ENCODE peak calls at places on chromosomes 4 and X, in four cellular contexts. One of them, this sample, is unnamed.

GRCh38 chrX:42694260-42694815 is 83.6 kb downstream of the PPP1R2C start:
- DNase-seq in IMR-90: no peak
- DNase-seq in CD8-positive, alpha-beta T cell: no peak
- DNase-seq in lower lobe of right lung: no peak
- DNase-seq in this sample: no peak

GRCh38 chr4:17578482-17578891 is 1.5 kb downstream of the LAP3 start:
- DNase-seq in lower lobe of right lung: no peak
- DNase-seq in CD8-positive, alpha-beta T cell: no peak
- DNase-seq in IMR-90: peak; percentile 7
- DNase-seq in this sample: no peak

GRCh38 chr4:57100979-57101629 is 9.1 kb downstream of the IGFBP7 start:
- DNase-seq in lower lobe of right lung: no peak
- DNase-seq in IMR-90: no peak
- DNase-seq in CD8-positive, alpha-beta T cell: no peak
- DNase-seq in this sample: no peak

GRCh38 chr4:141371206-141371605 is 150.5 kb downstream of the ZNF330 start:
- DNase-seq in CD8-positive, alpha-beta T cell: no peak
- DNase-seq in IMR-90: no peak
- DNase-seq in lower lobe of right lung: no peak
- DNase-seq in this sample: no peak

GRCh38 chr4:14853186-14853946 is 148.9 kb upstream of the CPEB2 start:
- DNase-seq in CD8-positive, alpha-beta T cell: no peak
- DNase-seq in IMR-90: peak; percentile 95
- DNase-seq in lower lobe of right lung: no peak
- DNase-seq in this sample: no peak

GRCh38 chr4:56757821-56758400 is 63.6 kb downstream of the SPINK2 start:
- DNase-seq in lower lobe of right lung: peak; percentile 65
- DNase-seq in CD8-positive, alpha-beta T cell: peak; percentile 65
- DNase-seq in IMR-90: peak; percentile 94
- DNase-seq in this sample: peak; percentile 45

GRCh38 chrX:15301924-15302323 is 13.5 kb downstream of the ASB11 start:
- DNase-seq in CD8-positive, alpha-beta T cell: no peak
- DNase-seq in IMR-90: peak; percentile 41
- DNase-seq in lower lobe of right lung: peak; percentile 74
- DNase-seq in this sample: no peak

GRCh38 chr4:123930971-123931370 is 534.4 kb downstream of the SPRY1 start:
- DNase-seq in IMR-90: peak; percentile 12
- DNase-seq in CD8-positive, alpha-beta T cell: no peak
- DNase-seq in lower lobe of right lung: no peak
- DNase-seq in this sample: no peak

GRCh38 chr4:161926033-161926828 is 237.6 kb downstream of the FSTL5 start:
- DNase-seq in lower lobe of right lung: no peak
- DNase-seq in IMR-90: no peak
- DNase-seq in CD8-positive, alpha-beta T cell: no peak
- DNase-seq in this sample: no peak

GRCh38 chr4:7859350-7859749 is 80.3 kb downstream of the AFAP1 start:
- DNase-seq in lower lobe of right lung: no peak
- DNase-seq in IMR-90: no peak
- DNase-seq in CD8-positive, alpha-beta T cell: no peak
- DNase-seq in this sample: no peak

GRCh38 chrX:40945366-40945713 is 139.9 kb upstream of the USP9X start:
- DNase-seq in IMR-90: peak; percentile 87
- DNase-seq in CD8-positive, alpha-beta T cell: no peak
- DNase-seq in lower lobe of right lung: no peak
- DNase-seq in this sample: no peak

GRCh38 chrX:148500428-148501120 is at the start of gene AFF2:
- DNase-seq in IMR-90: no peak
- DNase-seq in CD8-positive, alpha-beta T cell: peak; percentile 16
- DNase-seq in lower lobe of right lung: peak; percentile 49
- DNase-seq in this sample: peak; percentile 53
- TF ChIP-seq CTCF in IMR-90: no peak
- TF ChIP-seq CTCF in CD8-positive, alpha-beta T cell: no peak
- TF ChIP-seq CTCF in lower lobe of right lung: no peak
- TF ChIP-seq CTCF in this sample: no peak

DNA sequence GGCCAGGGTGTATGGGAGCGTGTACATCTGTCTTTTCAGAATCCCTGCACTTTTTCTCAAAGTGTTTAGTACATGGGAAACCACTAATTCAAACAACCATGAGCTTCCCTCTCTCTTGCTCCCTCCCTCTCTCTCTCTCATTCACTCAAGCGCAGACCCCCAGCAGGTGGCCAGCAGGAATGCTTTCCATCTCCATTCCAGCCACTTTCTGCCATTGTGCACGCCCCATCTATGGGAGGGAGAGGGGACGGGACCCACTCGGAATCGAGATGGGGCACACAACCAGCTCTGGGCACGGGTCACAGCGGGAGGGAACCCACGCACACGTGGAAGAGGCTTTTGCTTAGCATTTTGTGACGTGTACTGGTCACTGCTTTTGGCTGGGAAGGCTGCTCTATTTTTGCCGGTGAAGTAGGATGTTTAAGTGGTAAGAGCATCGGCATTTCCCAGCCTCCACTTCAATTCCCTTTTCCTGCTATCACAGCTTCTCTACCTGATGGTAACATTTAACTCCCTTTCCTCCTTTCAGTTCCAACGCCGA is 84.3 kb downstream of the IRF2 start:
- DNase-seq in IMR-90: no peak
- DNase-seq in lower lobe of right lung: no peak
- DNase-seq in CD8-positive, alpha-beta T cell: no peak
- DNase-seq in this sample: no peak
- H3K9me3 ChIP-seq in IMR-90: no peaks in the 10 kb centered on the region
- H3K9me3 ChIP-seq in lower lobe of right lung: no peaks in the 10 kb centered on the region
- H3K9me3 ChIP-seq in CD8-positive, alpha-beta T cell: no peaks in the 10 kb centered on the region
- H3K9me3 ChIP-seq in this sample: no peaks in the 10 kb centered on the region

GRCh38 chr4:1717129-1718094 is 3.7 kb downstream of the TMEM129 start:
- DNase-seq in lower lobe of right lung: no peak
- DNase-seq in CD8-positive, alpha-beta T cell: no peak
- DNase-seq in IMR-90: no peak
- DNase-seq in this sample: no peak
- H3K4me3 ChIP-seq in lower lobe of right lung: no peak overlapping the region
- H3K4me3 ChIP-seq in CD8-positive, alpha-beta T cell: no peak overlapping the region
- H3K4me3 ChIP-seq in IMR-90: no peak overlapping the region
- H3K4me3 ChIP-seq in this sample: no peak overlapping the region

GRCh38 chr4:78565971-78566372 is 14.4 kb downstream of the ANXA3 start:
- DNase-seq in IMR-90: peak; percentile 55
- DNase-seq in CD8-positive, alpha-beta T cell: no peak
- DNase-seq in lower lobe of right lung: no peak
- DNase-seq in this sample: no peak

GRCh38 chr4:78568640-78569261 is 17.2 kb downstream of the ANXA3 start:
- DNase-seq in IMR-90: no peak
- DNase-seq in lower lobe of right lung: no peak
- DNase-seq in CD8-positive, alpha-beta T cell: no peak
- DNase-seq in this sample: no peak

GRCh38 chr4:78567502-78568075 is 16.0 kb downstream of the ANXA3 start:
- DNase-seq in CD8-positive, alpha-beta T cell: no peak
- DNase-seq in IMR-90: no peak
- DNase-seq in lower lobe of right lung: no peak
- DNase-seq in this sample: no peak

GRCh38 chr4:78566834-78567501 is 15.4 kb downstream of the ANXA3 start:
- DNase-seq in IMR-90: no peak
- DNase-seq in lower lobe of right lung: no peak
- DNase-seq in CD8-positive, alpha-beta T cell: no peak
- DNase-seq in this sample: no peak

DNA sequence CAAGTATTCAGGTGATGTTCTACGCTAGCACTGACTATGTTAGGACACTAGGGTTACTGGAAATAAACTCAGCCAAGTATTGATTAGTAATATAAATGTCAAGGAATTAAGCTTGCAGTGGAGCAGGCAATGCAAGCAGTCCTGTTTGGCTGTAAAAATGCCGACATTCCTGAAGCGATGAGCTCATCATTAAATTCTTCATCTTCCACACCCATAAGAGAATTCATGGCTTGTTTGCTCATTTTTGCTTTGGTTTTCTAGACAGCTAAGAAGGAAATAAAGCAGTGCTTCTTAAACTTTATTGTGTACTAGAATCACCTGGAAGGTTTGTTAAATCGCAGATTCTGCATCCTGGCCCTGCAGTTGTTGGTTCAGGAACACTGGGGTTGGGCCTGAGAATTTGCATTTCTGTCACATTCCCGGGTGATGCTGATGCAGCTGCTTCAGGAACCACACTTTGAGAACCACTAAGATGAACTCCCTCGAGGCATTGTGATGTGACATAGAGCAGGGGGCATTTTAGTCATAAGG is 17.8 kb downstream of the ANXA3 start:
- DNase-seq in lower lobe of right lung: no peak
- DNase-seq in CD8-positive, alpha-beta T cell: no peak
- DNase-seq in IMR-90: peak; percentile 82
- DNase-seq in this sample: no peak
- TF ChIP-seq CTCF in lower lobe of right lung: no peak
- TF ChIP-seq CTCF in CD8-positive, alpha-beta T cell: no peak
- TF ChIP-seq CTCF in IMR-90: no peak
- TF ChIP-seq CTCF in this sample: no peak